ENCODE peak calls at places on chromosomes 3 and 15, in five cellular contexts. N is Calu3; A is naive thymus-derived CD4-positive, alpha-beta T cell; R is T-cell; G is ACHN. U is an unnamed sample.

GRCh38 chr15:93213281-93213680 is 124.3 kb upstream of the RGMA start:
- DNase-seq in N (no peak), G (no peak), A (no peak), R (no peak), U (no peak)

GRCh38 chr3:99638244-99638948 is at the start of gene COL8A1:
- DNase-seq in G (peak), A (no peak), N (peak), R (no peak), U (peak)

GRCh38 chr3:184761120-184761841 is 49.4 kb upstream of the MAGEF1 start:
- DNase-seq in R (no peak), G (no peak), A (no peak), N (no peak), U (no peak)

GRCh38 chr15:73571346-73571745 is 61.8 kb downstream of the NPTN start:
- DNase-seq in R (no peak), N (no peak), G (peak), A (no peak), U (no peak)

GRCh38 chr3:168071535-168071934 is 24.2 kb downstream of the GOLIM4 start:
- DNase-seq in G (peak), A (no peak), N (peak), R (no peak), U (no peak)

GRCh38 chr3:29441020-29441324 is 160.1 kb downstream of the RBMS3 start:
- DNase-seq in N (no peak), R (no peak), G (no peak), A (no peak), U (no peak)

GRCh38 chr15:40204100-40204499 is 34.8 kb upstream of the PAK6 start:
- DNase-seq in G (no peak), A (no peak), N (no peak), R (no peak), U (no peak)

GRCh38 chr15:23420806-23421575 is 26.1 kb downstream of the GOLGA6L2 start:
- DNase-seq in A (no peak), R (no peak), G (no peak), N (no peak), U (peak)

GRCh38 chr15:66327736-66328135 is 28.7 kb downstream of the TIPIN start:
- DNase-seq in N (no peak), A (no peak), G (no peak), R (no peak), U (no peak)

GRCh38 chr15:36774765-36775164 is 195.3 kb downstream of the CDIN1 start:
- DNase-seq in G (no peak), A (no peak), R (no peak), N (no peak), U (no peak)

GRCh38 chr15:85758655-85758978 is 36.1 kb downstream of the KLHL25 start:
- DNase-seq in R (no peak), G (no peak), A (no peak), N (no peak), U (no peak)

GRCh38 chr3:13077431-13078157 is 4.4 kb upstream of the IQSEC1 start:
- DNase-seq in A (no peak), R (no peak), G (no peak), N (no peak), U (no peak)

GRCh38 chr15:90838544-90838943 is 29.8 kb upstream of the FURIN start:
- DNase-seq in R (peak), N (no peak), G (no peak), A (no peak), U (no peak)